ENCODE peak calls at places on chromosomes 4 and X, in nine cellular contexts. K is PC-9, G is PC-3, H is MM.1S, X is fibroblast of lung, Y is HCT116, U is astrocyte, F is A673, E is endothelial cell of umbilical vein. B is an unnamed sample.

GRCh38 chrX:136200466-136200865 is 50.7 kb downstream of the MAP7D3 start:
- DNase-seq in E (peak; percentile 45), X (peak; percentile 59), H (peak; percentile 37), F (peak; percentile 57), G (peak; percentile 59), U (peak; percentile 29), Y (no peak), K (peak; percentile 62), B (no peak)

GRCh38 chr4:48704091-48704802 is 75.8 kb downstream of the FRYL start:
- DNase-seq in F (no peak), K (no peak), H (no peak), E (no peak), G (no peak), Y (no peak), X (no peak), U (no peak), B (no peak)

GRCh38 chr4:6941796-6942195 is 32.2 kb downstream of the TBC1D14 start:
- DNase-seq in K (no peak), Y (no peak), G (no peak), H (no peak), E (no peak), X (no peak), F (no peak), U (no peak), B (no peak)

GRCh38 chr4:122716825-122717448 is 15.6 kb upstream of the BBS12 start:
- DNase-seq in F (peak; percentile 81), K (no peak), G (peak; percentile 76), E (peak; percentile 65), X (peak; percentile 75), U (peak; percentile 29), H (peak; percentile 76), Y (peak; percentile 67), B (peak; percentile 75)

GRCh38 chrX:21656587-21657317 is 1.4 kb downstream of the KLHL34 start:
- DNase-seq in U (no peak), F (no peak), G (no peak), K (no peak), E (no peak), Y (no peak), H (no peak), X (no peak), B (no peak)

GRCh38 chrX:37959212-37960021 is 46.9 kb upstream of the SYTL5 start:
- DNase-seq in K (no peak), E (no peak), G (no peak), X (no peak), Y (no peak), F (no peak), U (no peak), H (no peak), B (peak; percentile 34)

GRCh38 chrX:133938530-133938929 is 46.9 kb downstream of the GPC3 start:
- DNase-seq in H (no peak), X (no peak), Y (no peak), K (no peak), G (no peak), U (no peak), F (no peak), E (no peak), B (no peak)

GRCh38 chr4:123127218-123127617 is 204.8 kb upstream of the NUDT6 start:
- DNase-seq in X (peak; percentile 60), G (peak; percentile 37), K (peak; percentile 30), E (peak; percentile 67), U (no peak), F (peak; percentile 55), Y (no peak), H (peak; percentile 8), B (no peak)

GRCh38 chrX:12978205-12979010 is 3.5 kb downstream of the TMSB4X start:
- DNase-seq in U (peak; percentile 78), X (peak; percentile 79), K (peak; percentile 71), H (peak; percentile 86), F (peak; percentile 15), G (peak; percentile 48), Y (no peak), E (peak; percentile 82), B (peak; percentile 75)

GRCh38 chrX:21374994-21375794 is 976 bp downstream of the CNKSR2 start:
- DNase-seq in X (no peak), Y (no peak), E (no peak), G (no peak), F (no peak), U (no peak), K (no peak), H (no peak), B (peak; percentile 5)

GRCh38 chrX:9144643-9145290 is 110.8 kb upstream of the FAM9B start:
- DNase-seq in G (no peak), E (no peak), H (no peak), X (peak; percentile 31), K (no peak), Y (no peak), F (peak; percentile 93), U (no peak), B (no peak)

GRCh38 chr4:14529653-14530052 is 472.6 kb upstream of the CPEB2 start:
- DNase-seq in F (peak; percentile 75), U (no peak), H (no peak), Y (no peak), G (peak; percentile 67), E (no peak), X (peak; percentile 11), K (peak; percentile 36), B (peak; percentile 55)

DNA sequence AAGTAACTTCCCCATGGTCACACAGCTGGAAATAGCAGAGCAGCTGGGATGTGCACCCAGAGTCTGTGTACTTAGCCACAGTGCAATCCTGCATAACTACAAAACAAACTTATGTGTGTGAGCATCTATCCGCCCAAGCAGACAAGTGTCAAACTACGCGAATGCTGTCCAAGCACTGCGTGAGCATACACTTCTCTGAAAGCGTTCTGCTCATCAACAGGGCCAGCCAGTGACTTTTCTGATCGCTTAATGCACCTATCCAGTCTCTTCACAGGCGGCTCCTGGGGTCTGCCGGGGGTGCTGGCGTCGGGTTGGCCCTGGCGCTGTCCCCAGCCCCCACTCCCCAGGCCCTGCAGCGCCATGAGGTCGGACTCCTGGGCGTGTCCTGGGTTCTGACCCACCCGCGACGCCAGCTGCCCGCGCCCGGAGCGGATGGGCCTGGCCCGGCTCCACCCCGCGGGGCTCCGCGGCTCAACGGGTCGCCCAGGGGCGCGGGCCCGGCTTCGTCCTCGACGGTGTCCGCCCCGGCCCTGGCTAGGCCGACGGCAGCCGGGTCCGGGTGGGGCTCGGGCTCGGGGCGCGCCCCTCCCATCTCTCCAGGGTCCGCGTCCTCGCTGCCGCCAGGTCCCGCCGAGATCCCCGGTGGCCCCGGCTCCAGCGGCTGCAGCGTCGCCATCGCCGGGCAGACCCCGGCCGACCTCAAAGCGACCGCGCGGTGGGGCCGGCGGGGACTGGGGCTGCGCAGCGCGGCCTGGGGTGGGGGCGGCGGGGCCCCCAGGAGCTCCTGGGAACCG is 1.3 kb upstream of the ZNF141 start:
- DNase-seq in H (no peak), K (no peak), X (peak; percentile 18), U (no peak), F (no peak), E (no peak), Y (no peak), G (no peak), B (peak; percentile 38)
- TF ChIP-seq EZH2 in H (no peak), K (no peak), X (no peak), U (no peak), F (no peak), E (no peak), Y (no peak), G (no peak), B (no peak)

DNA sequence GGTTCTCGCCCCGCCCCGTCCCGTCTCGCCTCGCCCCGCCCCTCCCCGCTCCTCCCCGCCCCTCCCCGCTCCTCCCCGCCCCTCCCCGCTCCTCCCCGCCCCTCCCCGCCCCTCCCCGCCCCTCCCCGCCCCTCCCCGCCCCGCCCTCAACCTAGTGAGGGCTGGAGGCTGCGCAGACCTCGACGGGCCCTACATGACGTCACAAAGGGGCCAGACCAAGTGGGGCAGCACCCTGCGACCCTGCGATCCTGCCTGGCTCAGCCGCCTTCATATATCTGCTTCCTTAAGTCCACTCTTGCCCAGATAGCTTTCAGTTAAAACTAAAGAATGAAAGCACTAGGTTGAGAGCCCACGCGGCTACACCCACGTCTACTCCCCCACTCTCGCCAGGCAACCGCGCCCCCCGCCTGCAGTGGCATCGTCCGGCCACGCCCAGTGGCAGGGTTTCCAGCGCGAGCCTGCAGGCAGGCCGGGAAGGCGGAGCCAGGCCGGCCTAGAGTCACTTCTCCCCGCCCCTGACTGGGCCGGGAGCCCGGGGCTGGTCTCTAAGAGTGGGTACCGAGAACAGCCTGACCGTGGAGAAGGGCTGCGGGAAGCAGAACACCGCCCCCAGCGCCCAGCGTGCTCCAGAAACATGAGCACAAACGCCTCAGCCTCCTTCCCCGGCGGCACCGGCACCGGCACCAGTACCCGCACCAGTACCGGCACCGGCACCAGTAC is 1.5 kb upstream of the MAOA start:
- DNase-seq in K (peak; percentile 71), X (peak; percentile 93), G (peak; percentile 93), E (peak; percentile 92), U (peak; percentile 77), F (peak; percentile 94), H (peak; percentile 88), Y (peak; percentile 74), B (peak; percentile 96)
- TF ChIP-seq CTCF in K (no peak), X (peak; percentile 19), G (peak; percentile 28), E (peak; percentile 9), U (no peak), F (peak; percentile 42), H (peak; percentile 8), Y (no peak), B (peak; percentile 46)

DNA sequence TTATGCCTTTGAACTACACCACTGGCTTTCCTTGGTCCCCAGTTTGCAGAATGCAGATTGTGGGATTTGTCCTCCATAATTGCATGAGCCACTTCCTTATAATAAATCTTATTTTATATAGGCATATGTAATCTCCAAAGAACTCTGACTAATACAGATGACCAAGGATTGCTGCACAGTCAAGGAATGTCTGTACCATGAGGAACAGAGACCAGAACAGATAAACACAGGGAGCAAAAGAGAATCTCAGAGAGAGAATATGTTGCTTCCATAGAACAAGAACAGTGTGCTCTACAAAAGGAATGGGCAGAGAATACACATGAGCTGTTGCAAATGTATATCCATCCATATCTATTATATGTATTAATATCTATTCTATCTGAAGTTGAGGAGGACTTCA is 111.1 kb downstream of the ADRA2C start:
- DNase-seq in Y (no peak), E (no peak), F (no peak), H (no peak), U (no peak), K (no peak), G (no peak), X (no peak), B (no peak)
- TF ChIP-seq EZH2 in Y (no peak), E (no peak), F (no peak), H (no peak), U (no peak), K (no peak), G (no peak), X (no peak), B (no peak)

DNA sequence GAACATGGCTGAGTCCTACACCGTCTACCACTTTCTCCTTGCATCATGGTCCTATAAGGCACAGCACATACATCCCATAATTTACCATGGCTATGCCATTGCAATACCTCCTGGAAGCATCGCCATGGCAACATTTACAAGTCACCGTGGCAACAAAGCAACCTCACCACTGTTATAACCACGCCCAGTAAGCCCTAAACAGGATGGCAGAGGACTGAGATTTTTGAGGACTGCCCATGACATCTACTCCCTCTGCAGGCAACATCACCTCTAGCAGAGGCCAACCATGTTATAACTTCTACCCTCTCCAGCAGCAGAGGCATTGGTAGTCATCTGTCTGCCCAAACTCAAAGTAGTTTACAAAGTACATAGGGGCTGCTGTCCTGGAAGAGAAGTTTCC is 29.7 kb downstream of the BCOR start:
- DNase-seq in F (peak; percentile 41), X (peak; percentile 11), K (no peak), U (no peak), E (no peak), Y (no peak), G (peak; percentile 45), H (no peak), B (no peak)
- TF ChIP-seq CTCF in F (no peak), X (no peak), K (no peak), U (no peak), E (no peak), Y (no peak), G (peak; percentile 38), H (no peak), B (no peak)

GRCh38 chr4:173516621-173517612 is 13.1 kb downstream of the HAND2 start:
- DNase-seq in F (no peak), U (no peak), Y (no peak), X (no peak), H (no peak), K (no peak), E (no peak), G (no peak), B (peak; percentile 52)
- TF ChIP-seq EZH2 in F (no peak), U (peak; percentile 56), Y (no peak), X (peak; percentile 62), H (no peak), K (no peak), E (peak; percentile 68), G (no peak), B (peak; percentile 35)

B was measured in hepatocyte.